ENCODE peak calls at places on chromosomes 1 and 21, in five cellular contexts. One of them, this sample, is unnamed.

GRCh38 chr1:36432616-36433015 is 17.6 kb downstream of the OSCP1 start:
- DNase-seq in GF-D8: no peak
- DNase-seq in neural progenitor cell: no peak
- DNase-seq in stimulated activated CD8-positive, alpha-beta memory T cell treated with anti-CD3 and anti-CD28 coated beads, Interleukin-4, amount 100 ng/mL, for 1 hour: no peak
- DNase-seq in CD8-positive, alpha-beta T cell: no peak
- DNase-seq in this sample: no peak

GRCh38 chr1:213761845-213762407 is 225.8 kb upstream of the PROX1 start:
- DNase-seq in GF-D8: no peak
- DNase-seq in CD8-positive, alpha-beta T cell: peak; percentile 18
- DNase-seq in stimulated activated CD8-positive, alpha-beta memory T cell treated with anti-CD3 and anti-CD28 coated beads, Interleukin-4, amount 100 ng/mL, for 1 hour: no peak
- DNase-seq in neural progenitor cell: no peak
- DNase-seq in this sample: no peak

GRCh38 chr1:39214021-39214713 is 9.7 kb downstream of the MACF1 start:
- DNase-seq in GF-D8: no peak
- DNase-seq in CD8-positive, alpha-beta T cell: no peak
- DNase-seq in neural progenitor cell: peak; percentile 90
- DNase-seq in stimulated activated CD8-positive, alpha-beta memory T cell treated with anti-CD3 and anti-CD28 coated beads, Interleukin-4, amount 100 ng/mL, for 1 hour: no peak
- DNase-seq in this sample: peak; percentile 36

GRCh38 chr1:13829152-13829769 is 129.3 kb downstream of the PRDM2 start:
- DNase-seq in stimulated activated CD8-positive, alpha-beta memory T cell treated with anti-CD3 and anti-CD28 coated beads, Interleukin-4, amount 100 ng/mL, for 1 hour: no peak
- DNase-seq in neural progenitor cell: no peak
- DNase-seq in CD8-positive, alpha-beta T cell: no peak
- DNase-seq in GF-D8: no peak
- DNase-seq in this sample: no peak

GRCh38 chr1:16180291-16180824 is 24.5 kb upstream of the EPHA2 start:
- DNase-seq in GF-D8: no peak
- DNase-seq in CD8-positive, alpha-beta T cell: no peak
- DNase-seq in stimulated activated CD8-positive, alpha-beta memory T cell treated with anti-CD3 and anti-CD28 coated beads, Interleukin-4, amount 100 ng/mL, for 1 hour: no peak
- DNase-seq in neural progenitor cell: no peak
- DNase-seq in this sample: no peak

GRCh38 chr21:23952269-23952668 is 1655.0 kb downstream of the MRPL39 start:
- DNase-seq in CD8-positive, alpha-beta T cell: no peak
- DNase-seq in stimulated activated CD8-positive, alpha-beta memory T cell treated with anti-CD3 and anti-CD28 coated beads, Interleukin-4, amount 100 ng/mL, for 1 hour: no peak
- DNase-seq in GF-D8: no peak
- DNase-seq in neural progenitor cell: no peak
- DNase-seq in this sample: no peak

GRCh38 chr1:243474384-243474851 is 218.6 kb downstream of the SDCCAG8 start:
- DNase-seq in CD8-positive, alpha-beta T cell: no peak
- DNase-seq in GF-D8: no peak
- DNase-seq in stimulated activated CD8-positive, alpha-beta memory T cell treated with anti-CD3 and anti-CD28 coated beads, Interleukin-4, amount 100 ng/mL, for 1 hour: no peak
- DNase-seq in neural progenitor cell: peak; percentile 47
- DNase-seq in this sample: no peak

GRCh38 chr1:152783095-152783494 is 3.0 kb upstream of the LCE1E start:
- DNase-seq in stimulated activated CD8-positive, alpha-beta memory T cell treated with anti-CD3 and anti-CD28 coated beads, Interleukin-4, amount 100 ng/mL, for 1 hour: no peak
- DNase-seq in neural progenitor cell: no peak
- DNase-seq in GF-D8: no peak
- DNase-seq in CD8-positive, alpha-beta T cell: no peak
- DNase-seq in this sample: no peak

GRCh38 chr1:175887981-175888428 is 144.6 kb upstream of the TNR start:
- DNase-seq in stimulated activated CD8-positive, alpha-beta memory T cell treated with anti-CD3 and anti-CD28 coated beads, Interleukin-4, amount 100 ng/mL, for 1 hour: no peak
- DNase-seq in CD8-positive, alpha-beta T cell: no peak
- DNase-seq in GF-D8: no peak
- DNase-seq in neural progenitor cell: peak; percentile 91
- DNase-seq in this sample: peak; percentile 78

GRCh38 chr1:21372383-21372782 is 67.6 kb upstream of the NBPF3 start:
- DNase-seq in CD8-positive, alpha-beta T cell: no peak
- DNase-seq in stimulated activated CD8-positive, alpha-beta memory T cell treated with anti-CD3 and anti-CD28 coated beads, Interleukin-4, amount 100 ng/mL, for 1 hour: no peak
- DNase-seq in GF-D8: no peak
- DNase-seq in neural progenitor cell: no peak
- DNase-seq in this sample: no peak

GRCh38 chr1:91124989-91125417 is 103.2 kb upstream of the ZNF644 start:
- DNase-seq in neural progenitor cell: peak; percentile 23
- DNase-seq in GF-D8: no peak
- DNase-seq in CD8-positive, alpha-beta T cell: no peak
- DNase-seq in stimulated activated CD8-positive, alpha-beta memory T cell treated with anti-CD3 and anti-CD28 coated beads, Interleukin-4, amount 100 ng/mL, for 1 hour: no peak
- DNase-seq in this sample: no peak

GRCh38 chr1:19643602-19644419 is at the start of gene NBL1:
- DNase-seq in stimulated activated CD8-positive, alpha-beta memory T cell treated with anti-CD3 and anti-CD28 coated beads, Interleukin-4, amount 100 ng/mL, for 1 hour: peak; percentile 44
- DNase-seq in GF-D8: no peak
- DNase-seq in CD8-positive, alpha-beta T cell: peak; percentile 63
- DNase-seq in neural progenitor cell: peak; percentile 63
- DNase-seq in this sample: no peak

GRCh38 chr1:14672030-14672429 is 73.5 kb downstream of the KAZN start:
- DNase-seq in neural progenitor cell: no peak
- DNase-seq in CD8-positive, alpha-beta T cell: no peak
- DNase-seq in stimulated activated CD8-positive, alpha-beta memory T cell treated with anti-CD3 and anti-CD28 coated beads, Interleukin-4, amount 100 ng/mL, for 1 hour: no peak
- DNase-seq in GF-D8: no peak
- DNase-seq in this sample: no peak

GRCh38 chr1:17700981-17701870 is 53.9 kb upstream of the ACTL8 start:
- DNase-seq in CD8-positive, alpha-beta T cell: no peak
- DNase-seq in neural progenitor cell: no peak
- DNase-seq in stimulated activated CD8-positive, alpha-beta memory T cell treated with anti-CD3 and anti-CD28 coated beads, Interleukin-4, amount 100 ng/mL, for 1 hour: no peak
- DNase-seq in GF-D8: no peak
- DNase-seq in this sample: no peak

GRCh38 chr1:164061528-164061927 is 497.5 kb upstream of the PBX1 start:
- DNase-seq in stimulated activated CD8-positive, alpha-beta memory T cell treated with anti-CD3 and anti-CD28 coated beads, Interleukin-4, amount 100 ng/mL, for 1 hour: no peak
- DNase-seq in CD8-positive, alpha-beta T cell: no peak
- DNase-seq in GF-D8: no peak
- DNase-seq in neural progenitor cell: no peak
- DNase-seq in this sample: no peak

GRCh38 chr21:44820851-44821250 is 3.0 kb upstream of the SUMO3 start:
- DNase-seq in neural progenitor cell: no peak
- DNase-seq in stimulated activated CD8-positive, alpha-beta memory T cell treated with anti-CD3 and anti-CD28 coated beads, Interleukin-4, amount 100 ng/mL, for 1 hour: no peak
- DNase-seq in CD8-positive, alpha-beta T cell: no peak
- DNase-seq in GF-D8: no peak
- DNase-seq in this sample: no peak

GRCh38 chr1:12356004-12356890 is 126.4 kb downstream of the VPS13D start:
- DNase-seq in CD8-positive, alpha-beta T cell: no peak
- DNase-seq in stimulated activated CD8-positive, alpha-beta memory T cell treated with anti-CD3 and anti-CD28 coated beads, Interleukin-4, amount 100 ng/mL, for 1 hour: no peak
- DNase-seq in GF-D8: no peak
- DNase-seq in neural progenitor cell: no peak
- DNase-seq in this sample: peak; percentile 32

GRCh38 chr1:157319567-157319966 is 181.4 kb upstream of the ETV3 start:
- DNase-seq in neural progenitor cell: no peak
- DNase-seq in GF-D8: no peak
- DNase-seq in CD8-positive, alpha-beta T cell: no peak
- DNase-seq in stimulated activated CD8-positive, alpha-beta memory T cell treated with anti-CD3 and anti-CD28 coated beads, Interleukin-4, amount 100 ng/mL, for 1 hour: no peak
- DNase-seq in this sample: no peak

GRCh38 chr1:208189716-208190115 is 54.5 kb downstream of the PLXNA2 start:
- DNase-seq in stimulated activated CD8-positive, alpha-beta memory T cell treated with anti-CD3 and anti-CD28 coated beads, Interleukin-4, amount 100 ng/mL, for 1 hour: no peak
- DNase-seq in neural progenitor cell: no peak
- DNase-seq in GF-D8: no peak
- DNase-seq in CD8-positive, alpha-beta T cell: no peak
- DNase-seq in this sample: no peak

GRCh38 chr21:15079276-15079675 is 14.5 kb upstream of the NRIP1 start:
- DNase-seq in CD8-positive, alpha-beta T cell: no peak
- DNase-seq in neural progenitor cell: no peak
- DNase-seq in stimulated activated CD8-positive, alpha-beta memory T cell treated with anti-CD3 and anti-CD28 coated beads, Interleukin-4, amount 100 ng/mL, for 1 hour: no peak
- DNase-seq in GF-D8: no peak
- DNase-seq in this sample: no peak

GRCh38 chr1:86865973-86866637 is 47.8 kb downstream of the SELENOF start:
- DNase-seq in GF-D8: no peak
- DNase-seq in neural progenitor cell: no peak
- DNase-seq in CD8-positive, alpha-beta T cell: no peak
- DNase-seq in stimulated activated CD8-positive, alpha-beta memory T cell treated with anti-CD3 and anti-CD28 coated beads, Interleukin-4, amount 100 ng/mL, for 1 hour: no peak
- DNase-seq in this sample: no peak

GRCh38 chr1:110383311-110383990 is 7.4 kb downstream of the SLC16A4 start:
- DNase-seq in GF-D8: peak; percentile 62
- DNase-seq in stimulated activated CD8-positive, alpha-beta memory T cell treated with anti-CD3 and anti-CD28 coated beads, Interleukin-4, amount 100 ng/mL, for 1 hour: no peak
- DNase-seq in CD8-positive, alpha-beta T cell: no peak
- DNase-seq in neural progenitor cell: no peak
- DNase-seq in this sample: no peak

GRCh38 chr1:37055631-37056030 is 21.3 kb upstream of the GRIK3 start:
- DNase-seq in GF-D8: no peak
- DNase-seq in CD8-positive, alpha-beta T cell: no peak
- DNase-seq in stimulated activated CD8-positive, alpha-beta memory T cell treated with anti-CD3 and anti-CD28 coated beads, Interleukin-4, amount 100 ng/mL, for 1 hour: no peak
- DNase-seq in neural progenitor cell: no peak
- DNase-seq in this sample: no peak

GRCh38 chr1:36239941-36240637 is 15.8 kb downstream of the THRAP3 start:
- DNase-seq in stimulated activated CD8-positive, alpha-beta memory T cell treated with anti-CD3 and anti-CD28 coated beads, Interleukin-4, amount 100 ng/mL, for 1 hour: no peak
- DNase-seq in neural progenitor cell: peak; percentile 69
- DNase-seq in GF-D8: no peak
- DNase-seq in CD8-positive, alpha-beta T cell: no peak
- DNase-seq in this sample: peak; percentile 28

GRCh38 chr21:36684957-36685714 is 13.8 kb upstream of the SIM2 start:
- DNase-seq in GF-D8: no peak
- DNase-seq in stimulated activated CD8-positive, alpha-beta memory T cell treated with anti-CD3 and anti-CD28 coated beads, Interleukin-4, amount 100 ng/mL, for 1 hour: no peak
- DNase-seq in neural progenitor cell: no peak
- DNase-seq in CD8-positive, alpha-beta T cell: no peak
- DNase-seq in this sample: no peak

GRCh38 chr21:42125571-42126544 is 54.7 kb downstream of the UMODL1 start:
- DNase-seq in CD8-positive, alpha-beta T cell: no peak
- DNase-seq in neural progenitor cell: peak; percentile 43
- DNase-seq in GF-D8: no peak
- DNase-seq in stimulated activated CD8-positive, alpha-beta memory T cell treated with anti-CD3 and anti-CD28 coated beads, Interleukin-4, amount 100 ng/mL, for 1 hour: no peak
- DNase-seq in this sample: peak; percentile 72

GRCh38 chr1:30043731-30044408 is 679.5 kb downstream of the MATN1 start:
- DNase-seq in CD8-positive, alpha-beta T cell: no peak
- DNase-seq in stimulated activated CD8-positive, alpha-beta memory T cell treated with anti-CD3 and anti-CD28 coated beads, Interleukin-4, amount 100 ng/mL, for 1 hour: no peak
- DNase-seq in GF-D8: no peak
- DNase-seq in neural progenitor cell: no peak
- DNase-seq in this sample: no peak

GRCh38 chr1:92805216-92805615 is 20.3 kb upstream of the EVI5 start:
- DNase-seq in neural progenitor cell: no peak
- DNase-seq in stimulated activated CD8-positive, alpha-beta memory T cell treated with anti-CD3 and anti-CD28 coated beads, Interleukin-4, amount 100 ng/mL, for 1 hour: no peak
- DNase-seq in GF-D8: no peak
- DNase-seq in CD8-positive, alpha-beta T cell: no peak
- DNase-seq in this sample: no peak

This sample was measured in HuH-7.